ENCODE peak calls at places on chromosomes 5 and 9, in five cellular contexts. J is MM.1S; P is CD4-positive, alpha-beta memory T cell; Y is A673; F is fibroblast of lung. H is an unnamed sample.

GRCh38 chr9:22238809-22239684 is 207.6 kb upstream of the DMRTA1 start:
- DNase-seq in Y (no peak), F (peak; percentile 74), J (peak; percentile 48), P (no peak), H (no peak)

GRCh38 chr9:16421534-16421933 is 448.9 kb downstream of the BNC2 start:
- DNase-seq in P (no peak), J (no peak), Y (peak; percentile 86), F (no peak), H (no peak)

GRCh38 chr5:134649163-134649916 is 755 bp downstream of the SEC24A start:
- DNase-seq in Y (no peak), P (no peak), J (peak; percentile 12), F (peak; percentile 6), H (peak; percentile 31)

GRCh38 chr5:40689442-40689841 is 9.7 kb downstream of the PTGER4 start:
- DNase-seq in Y (peak; percentile 32), F (peak; percentile 96), P (peak; percentile 78), J (no peak), H (no peak)

GRCh38 chr9:78973906-78974305 is 597.9 kb upstream of the TLE4 start:
- DNase-seq in J (peak; percentile 11), P (no peak), F (peak; percentile 4), Y (peak; percentile 15), H (no peak)

GRCh38 chr5:173477320-173478055 is 139.0 kb downstream of the BOD1 start:
- DNase-seq in P (no peak), F (peak; percentile 74), J (no peak), Y (no peak), H (no peak)

GRCh38 chr5:2860101-2860500 is 108.6 kb upstream of the IRX2 start:
- DNase-seq in Y (no peak), P (no peak), J (no peak), F (no peak), H (no peak)

GRCh38 chr5:158435161-158435616 is 576.2 kb upstream of the CLINT1 start:
- DNase-seq in J (peak; percentile 84), P (peak; percentile 32), Y (no peak), F (no peak), H (no peak)

GRCh38 chr5:138021771-138022170 is 11.1 kb downstream of the FAM13B start:
- DNase-seq in Y (no peak), J (no peak), P (no peak), F (no peak), H (no peak)

GRCh38 chr9:81490605-81491331 is 198.6 kb downstream of the TLE1 start:
- DNase-seq in Y (no peak), J (no peak), F (peak; percentile 86), P (no peak), H (no peak)

GRCh38 chr9:16705121-16705604 is 165.3 kb downstream of the BNC2 start:
- DNase-seq in J (no peak), F (peak; percentile 97), Y (peak; percentile 15), P (no peak), H (peak; percentile 88)

GRCh38 chr5:43432486-43433365 is 20.5 kb upstream of the CCL28 start:
- DNase-seq in Y (peak; percentile 46), F (peak; percentile 87), J (no peak), P (no peak), H (peak; percentile 16)

GRCh38 chr5:141910271-141910673 is 13.4 kb upstream of the DELE1 start:
- DNase-seq in J (no peak), Y (no peak), F (no peak), P (no peak), H (no peak)

GRCh38 chr9:130320697-130321080 is 55.1 kb downstream of the HMCN2 start:
- DNase-seq in J (no peak), P (no peak), F (no peak), Y (peak; percentile 33), H (no peak)

GRCh38 chr9:34991833-34992375 is 2.4 kb downstream of the DNAJB5 start:
- DNase-seq in J (no peak), Y (no peak), P (peak; percentile 41), F (no peak), H (peak; percentile 43)

GRCh38 chr9:26264709-26265601 is 586.7 kb upstream of the TUSC1 start:
- DNase-seq in J (no peak), Y (peak; percentile 0), P (no peak), F (peak; percentile 38), H (no peak)

GRCh38 chr5:21791304-21791703 is 1061.8 kb downstream of the CDH12 start:
- DNase-seq in P (no peak), J (no peak), F (peak; percentile 63), Y (no peak), H (no peak)

GRCh38 chr9:74783408-74783807 is 104.3 kb downstream of the TRPM6 start:
- DNase-seq in F (no peak), P (no peak), J (no peak), Y (no peak), H (no peak)

GRCh38 chr9:125889122-125889523 is 141.9 kb downstream of the PBX3 start:
- DNase-seq in P (no peak), Y (no peak), J (no peak), F (peak; percentile 46), H (no peak)

DNA sequence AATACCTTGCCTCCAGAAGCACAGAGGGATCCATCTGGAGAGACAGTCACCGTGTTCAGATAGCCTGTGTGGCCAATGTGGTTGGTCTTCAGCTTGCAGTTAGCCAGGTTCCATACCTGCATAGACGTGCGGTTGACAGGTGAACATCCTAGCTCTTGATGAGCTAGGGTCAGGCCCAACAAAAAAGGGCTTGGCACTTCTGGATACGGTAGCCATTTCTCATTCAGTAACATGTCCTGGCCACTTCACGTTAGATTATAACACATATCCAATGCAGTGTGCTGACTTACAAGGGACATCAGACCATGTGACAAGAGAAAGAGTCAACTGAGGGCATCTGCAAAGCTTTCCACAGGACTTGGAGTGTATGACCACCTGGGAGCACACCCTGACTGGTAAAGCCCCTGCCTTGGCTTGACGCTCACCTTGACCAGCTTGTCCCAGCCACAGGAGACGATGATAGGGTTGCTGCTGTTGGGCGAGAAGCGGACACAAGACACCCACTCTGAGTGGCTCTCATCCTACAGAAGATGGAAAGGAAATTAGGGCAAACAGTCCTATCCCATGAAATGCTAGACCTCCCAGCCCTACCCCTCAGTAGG is 4.5 kb downstream of the RACK1 start:
- DNase-seq in P (no peak), J (no peak), F (no peak), Y (no peak), H (no peak)
- H3K27ac ChIP-seq in P (peak overlapping the region; percentile 23), J (no peak overlapping the region), F (no peak overlapping the region), Y (no peak overlapping the region), H (no peak overlapping the region)

GRCh38 chr9:107216331-107216730 is 66.7 kb upstream of the RAD23B start:
- DNase-seq in F (no peak), Y (no peak), J (no peak), P (no peak), H (no peak)
- H3K27ac ChIP-seq in F (no peak overlapping the region), Y (no peak overlapping the region), J (no peak overlapping the region), P (no peak overlapping the region), H (no peak overlapping the region)

GRCh38 chr9:77846957-77847574 is 184.5 kb downstream of the GNAQ start:
- DNase-seq in Y (peak; percentile 51), F (no peak), P (no peak), J (no peak), H (no peak)
- H3K27ac ChIP-seq in Y (no peak overlapping the region), F (no peak overlapping the region), P (no peak overlapping the region), J (no peak overlapping the region), H (peak overlapping the region; percentile 90)

DNA sequence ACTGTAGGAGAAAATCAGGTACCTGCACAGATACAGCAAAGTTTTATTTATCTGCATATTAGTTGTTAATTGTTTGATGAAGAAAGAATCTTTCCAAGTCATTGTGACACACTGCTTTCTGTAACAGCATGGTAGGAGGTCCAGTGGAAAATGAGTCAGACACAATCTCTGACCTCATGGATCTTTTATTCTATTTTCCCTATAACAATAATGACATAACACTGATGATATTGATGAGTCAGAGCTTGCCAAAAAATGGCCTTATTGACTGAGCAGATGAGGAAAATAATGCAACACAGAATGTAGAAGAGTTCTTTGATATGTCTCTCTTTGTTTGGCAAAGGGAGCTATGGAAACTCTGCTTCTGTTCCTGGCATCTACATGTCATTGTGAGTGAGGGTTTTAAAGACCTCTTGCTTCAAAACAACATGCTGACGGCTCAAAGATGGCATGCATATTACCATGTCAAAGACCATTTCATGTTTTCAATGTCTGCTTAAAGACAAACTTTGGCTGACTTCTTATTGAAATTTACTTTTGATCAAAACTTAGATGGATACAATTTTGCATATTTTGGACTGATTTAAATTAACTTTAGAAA is 443.1 kb upstream of the ZNF608 start:
- DNase-seq in P (no peak), J (no peak), F (peak; percentile 27), Y (no peak), H (no peak)
- H3K27ac ChIP-seq in P (no peak overlapping the region), J (no peak overlapping the region), F (no peak overlapping the region), Y (no peak overlapping the region), H (no peak overlapping the region)

DNA sequence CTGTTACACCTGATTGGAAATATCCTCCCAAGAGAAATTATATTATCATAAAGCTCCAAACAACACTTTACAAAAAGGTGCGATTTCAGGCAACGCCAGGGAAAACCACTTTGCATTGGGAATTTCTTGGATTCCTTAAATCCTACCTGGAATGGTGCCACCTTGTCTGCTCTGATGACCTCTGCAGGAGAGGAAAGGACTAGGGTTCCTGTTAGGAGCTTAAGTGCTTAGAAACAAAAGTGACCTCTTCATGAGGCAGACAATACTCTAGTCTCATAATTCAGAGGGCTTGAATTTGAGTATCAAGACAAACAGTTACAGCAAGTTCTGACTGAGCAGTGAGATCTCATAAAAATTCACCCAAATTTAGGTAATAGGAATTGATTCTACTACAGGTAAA is 33.9 kb upstream of the GLIS3 start:
- DNase-seq in J (no peak), P (no peak), F (no peak), Y (no peak), H (no peak)
- H3K27ac ChIP-seq in J (no peak overlapping the region), P (no peak overlapping the region), F (no peak overlapping the region), Y (no peak overlapping the region), H (no peak overlapping the region)

H was measured in uterus.